ENCODE peak calls at places on chromosome 9, in eight cellular contexts. One of them, this sample, is unnamed.

GRCh38 chr9:27457445-27457844 is 66.6 kb upstream of the IFNK start:
- DNase-seq in endothelial cell: peak; percentile 16
- DNase-seq in chondrocyte: no peak
- DNase-seq in cardiac fibroblast: no peak
- DNase-seq in lower lobe of right lung: no peak
- DNase-seq in mesothelial cell of epicardium: no peak
- DNase-seq in fibroblast of lung: no peak
- DNase-seq in RWPE1: no peak
- DNase-seq in this sample: no peak

GRCh38 chr9:92147030-92147853 is 32.0 kb upstream of the SPTLC1 start:
- DNase-seq in endothelial cell: no peak
- DNase-seq in chondrocyte: no peak
- DNase-seq in cardiac fibroblast: peak; percentile 97
- DNase-seq in lower lobe of right lung: peak; percentile 75
- DNase-seq in mesothelial cell of epicardium: no peak
- DNase-seq in fibroblast of lung: peak; percentile 96
- DNase-seq in RWPE1: peak; percentile 94
- DNase-seq in this sample: no peak

GRCh38 chr9:132078369-132079356 is 1.0 kb downstream of the MED27 start:
- DNase-seq in endothelial cell: no peak
- DNase-seq in chondrocyte: no peak
- DNase-seq in cardiac fibroblast: peak; percentile 61
- DNase-seq in lower lobe of right lung: no peak
- DNase-seq in mesothelial cell of epicardium: peak; percentile 65
- DNase-seq in fibroblast of lung: peak; percentile 80
- DNase-seq in RWPE1: peak; percentile 64
- DNase-seq in this sample: no peak

GRCh38 chr9:37752646-37753488 is 738 bp upstream of the TRMT10B start:
- DNase-seq in endothelial cell: no peak
- DNase-seq in chondrocyte: no peak
- DNase-seq in cardiac fibroblast: no peak
- DNase-seq in lower lobe of right lung: no peak
- DNase-seq in mesothelial cell of epicardium: no peak
- DNase-seq in fibroblast of lung: no peak
- DNase-seq in RWPE1: no peak
- DNase-seq in this sample: no peak

GRCh38 chr9:137370865-137371520 is 52.0 kb downstream of the EXD3 start:
- DNase-seq in endothelial cell: no peak
- DNase-seq in chondrocyte: no peak
- DNase-seq in cardiac fibroblast: no peak
- DNase-seq in lower lobe of right lung: no peak
- DNase-seq in mesothelial cell of epicardium: no peak
- DNase-seq in fibroblast of lung: peak; percentile 13
- DNase-seq in RWPE1: no peak
- DNase-seq in this sample: peak; percentile 32

GRCh38 chr9:94085062-94085639 is 887 bp downstream of the PTPDC1 start:
- DNase-seq in endothelial cell: no peak
- DNase-seq in chondrocyte: no peak
- DNase-seq in cardiac fibroblast: peak; percentile 63
- DNase-seq in lower lobe of right lung: no peak
- DNase-seq in mesothelial cell of epicardium: no peak
- DNase-seq in fibroblast of lung: peak; percentile 82
- DNase-seq in RWPE1: no peak
- DNase-seq in this sample: no peak

GRCh38 chr9:34163439-34163838 is 15.4 kb upstream of the UBAP1 start:
- DNase-seq in endothelial cell: no peak
- DNase-seq in chondrocyte: no peak
- DNase-seq in cardiac fibroblast: peak; percentile 76
- DNase-seq in lower lobe of right lung: no peak
- DNase-seq in mesothelial cell of epicardium: no peak
- DNase-seq in fibroblast of lung: peak; percentile 75
- DNase-seq in RWPE1: peak; percentile 67
- DNase-seq in this sample: no peak

GRCh38 chr9:9003184-9003583 is 1203.6 kb upstream of the DMAC1 start:
- DNase-seq in endothelial cell: peak; percentile 8
- DNase-seq in chondrocyte: no peak
- DNase-seq in cardiac fibroblast: peak; percentile 2
- DNase-seq in lower lobe of right lung: no peak
- DNase-seq in mesothelial cell of epicardium: no peak
- DNase-seq in fibroblast of lung: peak; percentile 2
- DNase-seq in RWPE1: no peak
- DNase-seq in this sample: no peak

GRCh38 chr9:109143881-109144562 is 23.0 kb downstream of the FRRS1L start:
- DNase-seq in endothelial cell: no peak
- DNase-seq in chondrocyte: no peak
- DNase-seq in cardiac fibroblast: peak; percentile 40
- DNase-seq in lower lobe of right lung: no peak
- DNase-seq in mesothelial cell of epicardium: no peak
- DNase-seq in fibroblast of lung: peak; percentile 39
- DNase-seq in RWPE1: peak; percentile 76
- DNase-seq in this sample: no peak

GRCh38 chr9:111566234-111566633 is 33.2 kb downstream of the PTGR1 start:
- DNase-seq in endothelial cell: no peak
- DNase-seq in chondrocyte: no peak
- DNase-seq in cardiac fibroblast: peak; percentile 36
- DNase-seq in lower lobe of right lung: no peak
- DNase-seq in mesothelial cell of epicardium: no peak
- DNase-seq in fibroblast of lung: no peak
- DNase-seq in RWPE1: no peak
- DNase-seq in this sample: no peak

GRCh38 chr9:113619156-113619861 is 155.8 kb downstream of the RGS3 start:
- DNase-seq in endothelial cell: no peak
- DNase-seq in chondrocyte: peak; percentile 66
- DNase-seq in cardiac fibroblast: no peak
- DNase-seq in lower lobe of right lung: no peak
- DNase-seq in mesothelial cell of epicardium: no peak
- DNase-seq in fibroblast of lung: no peak
- DNase-seq in RWPE1: no peak
- DNase-seq in this sample: no peak

GRCh38 chr9:110528645-110529044 is 50.9 kb downstream of the SVEP1 start:
- DNase-seq in endothelial cell: no peak
- DNase-seq in chondrocyte: no peak
- DNase-seq in cardiac fibroblast: no peak
- DNase-seq in lower lobe of right lung: no peak
- DNase-seq in mesothelial cell of epicardium: no peak
- DNase-seq in fibroblast of lung: no peak
- DNase-seq in RWPE1: no peak
- DNase-seq in this sample: no peak

GRCh38 chr9:105046907-105047651 is 119.1 kb upstream of the ABCA1 start:
- DNase-seq in endothelial cell: no peak
- DNase-seq in chondrocyte: no peak
- DNase-seq in cardiac fibroblast: no peak
- DNase-seq in lower lobe of right lung: no peak
- DNase-seq in mesothelial cell of epicardium: no peak
- DNase-seq in fibroblast of lung: peak; percentile 24
- DNase-seq in RWPE1: no peak
- DNase-seq in this sample: no peak

GRCh38 chr9:98109052-98109451 is 10.0 kb downstream of the TRIM14 start:
- DNase-seq in endothelial cell: no peak
- DNase-seq in chondrocyte: peak; percentile 21
- DNase-seq in cardiac fibroblast: no peak
- DNase-seq in lower lobe of right lung: no peak
- DNase-seq in mesothelial cell of epicardium: no peak
- DNase-seq in fibroblast of lung: no peak
- DNase-seq in RWPE1: no peak
- DNase-seq in this sample: no peak

GRCh38 chr9:113461943-113462342 is 1.6 kb upstream of the RGS3 start:
- DNase-seq in endothelial cell: no peak
- DNase-seq in chondrocyte: no peak
- DNase-seq in cardiac fibroblast: no peak
- DNase-seq in lower lobe of right lung: no peak
- DNase-seq in mesothelial cell of epicardium: no peak
- DNase-seq in fibroblast of lung: no peak
- DNase-seq in RWPE1: no peak
- DNase-seq in this sample: no peak

GRCh38 chr9:130023994-130024596 is 18.9 kb downstream of the FNBP1 start:
- DNase-seq in endothelial cell: no peak
- DNase-seq in chondrocyte: no peak
- DNase-seq in cardiac fibroblast: no peak
- DNase-seq in lower lobe of right lung: no peak
- DNase-seq in mesothelial cell of epicardium: no peak
- DNase-seq in fibroblast of lung: no peak
- DNase-seq in RWPE1: no peak
- DNase-seq in this sample: no peak

GRCh38 chr9:125405938-125406811 is 144.5 kb downstream of the GAPVD1 start:
- DNase-seq in endothelial cell: no peak
- DNase-seq in chondrocyte: no peak
- DNase-seq in cardiac fibroblast: peak; percentile 71
- DNase-seq in lower lobe of right lung: no peak
- DNase-seq in mesothelial cell of epicardium: no peak
- DNase-seq in fibroblast of lung: peak; percentile 48
- DNase-seq in RWPE1: peak; percentile 89
- DNase-seq in this sample: no peak

GRCh38 chr9:132348676-132349075 is 6.1 kb downstream of the SETX start:
- DNase-seq in endothelial cell: no peak
- DNase-seq in chondrocyte: no peak
- DNase-seq in cardiac fibroblast: no peak
- DNase-seq in lower lobe of right lung: no peak
- DNase-seq in mesothelial cell of epicardium: no peak
- DNase-seq in fibroblast of lung: no peak
- DNase-seq in RWPE1: no peak
- DNase-seq in this sample: no peak

GRCh38 chr9:22157831-22158230 is 148.7 kb upstream of the CDKN2B start:
- DNase-seq in endothelial cell: no peak
- DNase-seq in chondrocyte: no peak
- DNase-seq in cardiac fibroblast: peak; percentile 13
- DNase-seq in lower lobe of right lung: no peak
- DNase-seq in mesothelial cell of epicardium: no peak
- DNase-seq in fibroblast of lung: no peak
- DNase-seq in RWPE1: no peak
- DNase-seq in this sample: no peak

GRCh38 chr9:121700831-121701419 is 49.5 kb downstream of the DAB2IP start:
- DNase-seq in endothelial cell: no peak
- DNase-seq in chondrocyte: no peak
- DNase-seq in cardiac fibroblast: no peak
- DNase-seq in lower lobe of right lung: no peak
- DNase-seq in mesothelial cell of epicardium: no peak
- DNase-seq in fibroblast of lung: no peak
- DNase-seq in RWPE1: no peak
- DNase-seq in this sample: peak; percentile 43

GRCh38 chr9:125484632-125485282 is 222.3 kb downstream of the MAPKAP1 start:
- DNase-seq in endothelial cell: no peak
- DNase-seq in chondrocyte: no peak
- DNase-seq in cardiac fibroblast: peak; percentile 65
- DNase-seq in lower lobe of right lung: no peak
- DNase-seq in mesothelial cell of epicardium: no peak
- DNase-seq in fibroblast of lung: peak; percentile 97
- DNase-seq in RWPE1: no peak
- DNase-seq in this sample: no peak

GRCh38 chr9:136198605-136199083 is 6.3 kb downstream of the LHX3 start:
- DNase-seq in endothelial cell: no peak
- DNase-seq in chondrocyte: no peak
- DNase-seq in cardiac fibroblast: peak; percentile 14
- DNase-seq in lower lobe of right lung: no peak
- DNase-seq in mesothelial cell of epicardium: no peak
- DNase-seq in fibroblast of lung: peak; percentile 4
- DNase-seq in RWPE1: peak; percentile 71
- DNase-seq in this sample: no peak

GRCh38 chr9:35510745-35511428 is 21.0 kb downstream of the RUSC2 start:
- DNase-seq in endothelial cell: no peak
- DNase-seq in chondrocyte: no peak
- DNase-seq in cardiac fibroblast: peak; percentile 97
- DNase-seq in lower lobe of right lung: no peak
- DNase-seq in mesothelial cell of epicardium: no peak
- DNase-seq in fibroblast of lung: peak; percentile 98
- DNase-seq in RWPE1: peak; percentile 68
- DNase-seq in this sample: no peak

GRCh38 chr9:99726758-99727157 is 94.9 kb upstream of the NR4A3 start:
- DNase-seq in endothelial cell: no peak
- DNase-seq in chondrocyte: no peak
- DNase-seq in cardiac fibroblast: no peak
- DNase-seq in lower lobe of right lung: no peak
- DNase-seq in mesothelial cell of epicardium: no peak
- DNase-seq in fibroblast of lung: peak; percentile 10
- DNase-seq in RWPE1: no peak
- DNase-seq in this sample: peak; percentile 17

GRCh38 chr9:33924978-33925797 is 108.2 kb downstream of the UBE2R2 start:
- DNase-seq in endothelial cell: peak; percentile 60
- DNase-seq in chondrocyte: no peak
- DNase-seq in cardiac fibroblast: peak; percentile 69
- DNase-seq in lower lobe of right lung: no peak
- DNase-seq in mesothelial cell of epicardium: no peak
- DNase-seq in fibroblast of lung: peak; percentile 41
- DNase-seq in RWPE1: peak; percentile 30
- DNase-seq in this sample: peak; percentile 63

DNA sequence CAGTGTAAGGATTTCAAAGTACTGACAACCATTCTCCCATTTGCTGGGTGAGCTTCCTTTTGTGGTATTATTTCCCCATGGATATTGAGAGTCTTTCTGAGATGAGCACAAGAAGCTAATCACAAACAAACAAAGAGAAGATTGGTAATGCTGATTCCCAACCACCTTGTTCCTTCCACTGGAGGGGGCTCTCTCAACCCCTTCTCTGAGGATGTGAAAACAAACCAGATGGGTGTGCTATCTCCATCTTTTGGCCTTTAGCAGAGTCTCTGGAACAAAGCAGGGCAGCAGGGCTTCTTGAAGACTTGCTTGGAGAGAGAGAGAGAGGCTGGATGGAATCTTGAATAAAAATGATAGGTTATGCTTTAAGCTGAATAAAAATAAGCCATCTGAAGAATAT is 576.7 kb upstream of the ZNF462 start:
- DNase-seq in endothelial cell: peak; percentile 21
- DNase-seq in chondrocyte: no peak
- DNase-seq in cardiac fibroblast: no peak
- DNase-seq in lower lobe of right lung: no peak
- DNase-seq in mesothelial cell of epicardium: no peak
- DNase-seq in fibroblast of lung: peak; percentile 20
- DNase-seq in RWPE1: no peak
- DNase-seq in this sample: peak; percentile 25
- TF ChIP-seq CTCF in endothelial cell: no peak
- TF ChIP-seq CTCF in chondrocyte: peak; percentile 56
- TF ChIP-seq CTCF in cardiac fibroblast: no peak
- TF ChIP-seq CTCF in lower lobe of right lung: no peak
- TF ChIP-seq CTCF in mesothelial cell of epicardium: no peak
- TF ChIP-seq CTCF in fibroblast of lung: no peak
- TF ChIP-seq CTCF in RWPE1: no peak
- TF ChIP-seq CTCF in this sample: peak; percentile 42

GRCh38 chr9:128495804-128496417 is 8.6 kb upstream of the GLE1 start:
- DNase-seq in endothelial cell: peak; percentile 16
- DNase-seq in chondrocyte: peak; percentile 35
- DNase-seq in cardiac fibroblast: no peak
- DNase-seq in lower lobe of right lung: no peak
- DNase-seq in mesothelial cell of epicardium: no peak
- DNase-seq in fibroblast of lung: no peak
- DNase-seq in RWPE1: no peak
- DNase-seq in this sample: no peak
- TF ChIP-seq CTCF in endothelial cell: peak; percentile 32
- TF ChIP-seq CTCF in chondrocyte: no peak
- TF ChIP-seq CTCF in cardiac fibroblast: no peak
- TF ChIP-seq CTCF in lower lobe of right lung: no peak
- TF ChIP-seq CTCF in mesothelial cell of epicardium: no peak
- TF ChIP-seq CTCF in fibroblast of lung: no peak
- TF ChIP-seq CTCF in RWPE1: no peak
- TF ChIP-seq CTCF in this sample: no peak

GRCh38 chr9:87324613-87325194 is 173.0 kb upstream of the DAPK1 start:
- DNase-seq in endothelial cell: no peak
- DNase-seq in chondrocyte: no peak
- DNase-seq in cardiac fibroblast: peak; percentile 79
- DNase-seq in lower lobe of right lung: no peak
- DNase-seq in mesothelial cell of epicardium: no peak
- DNase-seq in fibroblast of lung: peak; percentile 26
- DNase-seq in RWPE1: peak; percentile 67
- DNase-seq in this sample: no peak
- TF ChIP-seq CTCF in endothelial cell: peak; percentile 93
- TF ChIP-seq CTCF in chondrocyte: peak; percentile 98
- TF ChIP-seq CTCF in cardiac fibroblast: peak; percentile 48
- TF ChIP-seq CTCF in lower lobe of right lung: peak; percentile 76
- TF ChIP-seq CTCF in mesothelial cell of epicardium: peak; percentile 86
- TF ChIP-seq CTCF in fibroblast of lung: peak; percentile 59
- TF ChIP-seq CTCF in RWPE1: peak; percentile 67
- TF ChIP-seq CTCF in this sample: peak; percentile 90

GRCh38 chr9:90665072-90665471 is 22.4 kb upstream of the DIRAS2 start:
- DNase-seq in endothelial cell: peak; percentile 23
- DNase-seq in chondrocyte: no peak
- DNase-seq in cardiac fibroblast: no peak
- DNase-seq in lower lobe of right lung: no peak
- DNase-seq in mesothelial cell of epicardium: no peak
- DNase-seq in fibroblast of lung: no peak
- DNase-seq in RWPE1: no peak
- DNase-seq in this sample: peak; percentile 24
- TF ChIP-seq CTCF in endothelial cell: no peak
- TF ChIP-seq CTCF in chondrocyte: no peak
- TF ChIP-seq CTCF in cardiac fibroblast: no peak
- TF ChIP-seq CTCF in lower lobe of right lung: no peak
- TF ChIP-seq CTCF in mesothelial cell of epicardium: no peak
- TF ChIP-seq CTCF in fibroblast of lung: no peak
- TF ChIP-seq CTCF in RWPE1: no peak
- TF ChIP-seq CTCF in this sample: no peak

This sample was measured in glutamatergic neuron.